ENCODE peak calls at places on chromosomes 4 and X, in four cellular contexts. B is uterus, F is stomach, X is upper lobe of left lung. D is an unnamed sample.

GRCh38 chrX:107840971-107841370 is 15.3 kb downstream of the MID2 start:
- DNase-seq in B (no peak), F (no peak), X (no peak), D (no peak)

GRCh38 chr4:74370912-74371311 is 6.0 kb downstream of the EREG start:
- DNase-seq in B (no peak), F (no peak), X (no peak), D (peak; percentile 24)

GRCh38 chr4:2939383-2940243 is 23.6 kb downstream of the NOP14 start:
- DNase-seq in B (no peak), F (peak; percentile 19), X (no peak), D (peak; percentile 13)

GRCh38 chr4:130210871-130211270 is 1114.9 kb downstream of the C4orf33 start:
- DNase-seq in B (no peak), F (no peak), X (no peak), D (no peak)

GRCh38 chr4:52780206-52780605 is 29.0 kb upstream of the ERVMER34-1 start:
- DNase-seq in B (no peak), F (no peak), X (no peak), D (no peak)

GRCh38 chr4:145307763-145308430 is 127.5 kb upstream of the OTUD4 start:
- DNase-seq in B (no peak), F (no peak), X (no peak), D (no peak)

GRCh38 chr4:19580090-19580489 is 671.6 kb upstream of the SLIT2 start:
- DNase-seq in B (no peak), F (no peak), X (no peak), D (no peak)

GRCh38 chrX:91435465-91435864 is 826 bp downstream of the PABPC5 start:
- DNase-seq in B (no peak), F (no peak), X (no peak), D (peak; percentile 22)

GRCh38 chr4:38323141-38323634 is 340.8 kb upstream of the KLF3 start:
- DNase-seq in B (no peak), F (no peak), X (no peak), D (no peak)

GRCh38 chr4:181225616-181226261 is 1017.5 kb upstream of the TENM3 start:
- DNase-seq in B (no peak), F (no peak), X (no peak), D (peak; percentile 63)

GRCh38 chr4:122914938-122915337 is 7.5 kb downstream of the NUDT6 start:
- DNase-seq in B (no peak), F (no peak), X (no peak), D (no peak)

GRCh38 chr4:106034205-106034604 is 138.9 kb downstream of the NPNT start:
- DNase-seq in B (no peak), F (no peak), X (no peak), D (no peak)

GRCh38 chrX:116232833-116233232 is 62.3 kb downstream of the AGTR2 start:
- DNase-seq in B (no peak), F (no peak), X (no peak), D (no peak)

GRCh38 chr4:158710814-158711213 is 12.4 kb downstream of the PPID start:
- DNase-seq in B (no peak), F (no peak), X (no peak), D (no peak)

GRCh38 chrX:136143714-136144113 is 3.6 kb upstream of the FHL1 start:
- DNase-seq in B (no peak), F (no peak), X (no peak), D (no peak)

GRCh38 chr4:76012388-76012801 is 5.1 kb upstream of the CXCL9 start:
- DNase-seq in B (no peak), F (no peak), X (no peak), D (no peak)

GRCh38 chr4:62711575-62711974 is 1511.4 kb downstream of the ADGRL3 start:
- DNase-seq in B (no peak), F (no peak), X (no peak), D (no peak)

GRCh38 chrX:133594156-133594555 is 178.9 kb upstream of the GPC4 start:
- DNase-seq in B (no peak), F (no peak), X (no peak), D (no peak)

GRCh38 chr4:80026080-80026479 is 46.9 kb downstream of the ANTXR2 start:
- DNase-seq in B (no peak), F (no peak), X (no peak), D (no peak)

GRCh38 chr4:96603635-96604034 is 763.7 kb downstream of the PDHA2 start:
- DNase-seq in B (no peak), F (no peak), X (no peak), D (peak; percentile 42)

GRCh38 chr4:73070072-73070385 is 513 bp upstream of the COX18 start:
- DNase-seq in B (no peak), F (no peak), X (no peak), D (no peak)

GRCh38 chr4:142534994-142535393 is 311.1 kb downstream of the INPP4B start:
- DNase-seq in B (no peak), F (no peak), X (no peak), D (no peak)

GRCh38 chr4:128591482-128591881 is 218.0 kb upstream of the JADE1 start:
- DNase-seq in B (no peak), F (no peak), X (no peak), D (no peak)

GRCh38 chr4:3489451-3489962 is 26.4 kb downstream of the DOK7 start:
- DNase-seq in B (no peak), F (no peak), X (peak; percentile 81), D (no peak)

GRCh38 chr4:153518001-153518400 is 51.8 kb downstream of the TMEM131L start:
- DNase-seq in B (peak; percentile 36), F (peak; percentile 62), X (no peak), D (no peak)

GRCh38 chr4:2823671-2824328 is 19.8 kb upstream of the ADD1 start:
- DNase-seq in B (no peak), F (no peak), X (peak; percentile 59), D (no peak)

GRCh38 chr4:39044364-39044946 is 12.2 kb upstream of the TMEM156 start:
- DNase-seq in B (peak; percentile 95), F (peak; percentile 87), X (peak; percentile 97), D (peak; percentile 93)

GRCh38 chr4:56211202-56211601 is 176.1 kb downstream of the AASDH start:
- DNase-seq in B (no peak), F (no peak), X (peak; percentile 29), D (no peak)

GRCh38 chr4:159191989-159192388 is 89.1 kb downstream of the RAPGEF2 start:
- DNase-seq in B (no peak), F (no peak), X (no peak), D (no peak)

GRCh38 chr4:172726001-172726423 is 442.6 kb upstream of the GALNT7 start:
- DNase-seq in B (no peak), F (peak; percentile 26), X (no peak), D (no peak)

GRCh38 chr4:111066001-111066400 is 443.1 kb upstream of the PITX2 start:
- DNase-seq in B (no peak), F (no peak), X (no peak), D (no peak)

GRCh38 chr4:186724048-186724860 is 598 bp upstream of the FAT1 start:
- DNase-seq in B (peak; percentile 25), F (peak; percentile 64), X (peak; percentile 91), D (peak; percentile 49)

GRCh38 chr4:3531306-3531886 is 826 bp downstream of the LRPAP1 start:
- DNase-seq in B (no peak), F (no peak), X (peak; percentile 74), D (no peak)

GRCh38 chrX:119421306-119421705 is 22.2 kb downstream of the SLC25A43 start:
- DNase-seq in B (no peak), F (no peak), X (no peak), D (no peak)

GRCh38 chr4:115275615-115276014 is 162.2 kb upstream of the NDST4 start:
- DNase-seq in B (no peak), F (no peak), X (no peak), D (no peak)

GRCh38 chrX:25022499-25023325 is 6.9 kb upstream of the ARX start:
- DNase-seq in B (no peak), F (no peak), X (peak; percentile 49), D (no peak)

GRCh38 chrX:49273181-49273727 is 3.7 kb downstream of the PPP1R3F start:
- DNase-seq in B (no peak), F (no peak), X (no peak), D (no peak)

GRCh38 chr4:186723207-186724047 is at the start of gene FAT1:
- DNase-seq in B (peak; percentile 58), F (peak; percentile 72), X (peak; percentile 94), D (peak; percentile 75)

GRCh38 chr4:5755679-5756078 is 44.7 kb downstream of the EVC start:
- DNase-seq in B (no peak), F (no peak), X (no peak), D (no peak)

GRCh38 chr4:10088135-10089010 is 28.2 kb downstream of the WDR1 start:
- DNase-seq in B (no peak), F (no peak), X (no peak), D (no peak)
- TF ChIP-seq POLR2A in B (no peak), F (no peak), X (no peak), D (no peak)

DNA sequence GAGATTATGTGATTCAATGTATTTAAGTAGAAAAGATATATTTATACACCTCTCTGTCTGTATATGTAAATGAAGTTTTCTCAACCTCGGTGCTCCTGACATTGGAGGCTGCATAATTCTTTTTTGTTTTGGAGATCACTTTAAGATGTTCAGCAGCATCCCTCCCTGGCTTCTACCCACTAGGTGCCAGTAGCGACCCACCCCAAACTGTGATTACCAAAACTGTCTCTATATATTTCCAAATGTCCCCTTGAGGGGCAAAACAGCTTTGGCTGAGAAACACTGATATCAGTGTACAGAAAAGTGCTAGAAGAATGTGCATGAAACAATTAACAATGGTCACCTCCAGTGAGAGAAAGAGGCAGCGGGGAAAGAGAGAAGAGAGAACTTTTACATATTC is 51.2 kb downstream of the DCX start:
- DNase-seq in B (no peak), F (no peak), X (no peak), D (no peak)
- TF ChIP-seq CTCF in B (no peak), F (no peak), X (no peak), D (no peak)

GRCh38 chr4:42399393-42399792 is 2.1 kb downstream of the SHISA3 start:
- DNase-seq in B (no peak), F (no peak), X (no peak), D (no peak)
- H3K4me3 ChIP-seq in B (no peak overlapping the region), F (peak overlapping the region; percentile 68), X (peak overlapping the region; percentile 55), D (no peak overlapping the region)

DNA sequence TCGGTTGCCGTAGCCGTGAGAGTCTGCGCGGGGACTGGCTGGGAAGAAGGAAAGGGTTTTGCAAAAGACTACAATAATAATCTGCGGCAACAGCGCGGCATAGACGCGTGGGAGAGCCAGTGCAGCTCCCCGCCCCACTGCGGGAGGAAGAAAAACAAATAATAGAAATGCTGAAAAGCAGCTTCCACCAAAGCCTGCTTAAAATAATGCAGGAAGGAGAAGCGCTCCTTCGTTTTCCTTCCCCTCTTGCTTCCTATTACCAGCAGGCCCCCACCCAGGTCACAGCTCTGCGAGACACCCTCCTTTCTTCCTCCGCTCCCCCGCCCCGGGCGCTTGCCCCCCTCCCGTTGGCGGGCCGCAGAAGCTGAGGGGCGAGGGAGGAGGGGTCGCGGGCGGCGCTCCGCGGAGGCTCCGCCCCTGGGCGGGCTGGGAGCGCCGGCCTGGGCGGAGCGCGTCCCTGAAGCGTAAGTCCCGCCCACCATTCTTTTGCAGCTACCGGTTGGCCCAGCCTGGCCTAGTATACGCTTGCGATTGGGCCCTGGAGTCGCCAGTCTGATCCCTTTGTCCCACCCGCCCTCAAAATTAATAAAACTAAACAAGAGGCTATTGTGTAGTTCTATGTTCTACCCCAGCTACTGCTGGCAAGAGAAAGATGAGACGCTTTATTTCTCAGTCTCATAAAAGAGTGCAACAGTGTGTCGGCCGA is 636 bp upstream of the AMOT start:
- DNase-seq in B (peak; percentile 88), F (peak; percentile 83), X (peak; percentile 93), D (peak; percentile 92)
- TF ChIP-seq POLR2A in B (no peak), F (no peak), X (no peak), D (no peak)

GRCh38 chr4:98786866-98787265 is 128.5 kb upstream of the TSPAN5 start:
- DNase-seq in B (no peak), F (no peak), X (no peak), D (no peak)
- TF ChIP-seq CTCF in B (no peak), F (no peak), X (no peak), D (peak; percentile 17)

D was measured in testis.